ENCODE peak calls at places on chromosomes 16 and 17, in seven cellular contexts. O, T, C, B, A, W and L are unnamed samples.

GRCh38 chr17:74163271-74163821 is 40.1 kb upstream of the RPL38 start:
- DNase-seq in O (no peak), A (no peak), C (no peak), B (no peak), T (no peak), W (no peak), L (no peak)

GRCh38 chr17:40463122-40463550 is 19.9 kb downstream of the IGFBP4 start:
- DNase-seq in O (no peak), W (peak), A (no peak), C (no peak), T (no peak), B (no peak), L (no peak)

GRCh38 chr17:10729334-10730193 is at the start of gene TMEM220:
- DNase-seq in T (peak), C (peak), B (peak), O (peak), A (peak), W (peak), L (peak)

GRCh38 chr17:70608193-70608592 is 438.9 kb downstream of the KCNJ2 start:
- DNase-seq in O (no peak), A (no peak), T (no peak), B (no peak), W (no peak), C (no peak), L (no peak)

GRCh38 chr17:17857496-17857895 is 20.7 kb upstream of the SREBF1 start:
- DNase-seq in T (no peak), A (no peak), O (no peak), B (no peak), W (no peak), C (no peak), L (no peak)

GRCh38 chr17:17413215-17413792 is 63.5 kb upstream of the MED9 start:
- DNase-seq in A (no peak), W (no peak), B (no peak), O (no peak), T (no peak), C (no peak), L (no peak)

GRCh38 chr16:75267631-75268264 is 16.3 kb upstream of the BCAR1 start:
- DNase-seq in W (no peak), T (peak), O (no peak), C (peak), B (no peak), A (peak), L (peak)

GRCh38 chr17:47201168-47201567 is 8.0 kb upstream of the MYL4 start:
- DNase-seq in T (no peak), A (no peak), B (no peak), C (no peak), O (no peak), W (no peak), L (no peak)

GRCh38 chr17:59387351-59388069 is 56.1 kb downstream of the YPEL2 start:
- DNase-seq in W (peak), C (no peak), O (no peak), B (no peak), A (no peak), T (no peak), L (no peak)

GRCh38 chr16:11148045-11148444 is 108.0 kb downstream of the SOCS1 start:
- DNase-seq in W (no peak), A (no peak), O (no peak), B (no peak), T (no peak), C (no peak), L (no peak)

GRCh38 chr16:26453215-26453614 is 613.5 kb upstream of the C16orf82 start:
- DNase-seq in W (no peak), A (no peak), O (no peak), C (no peak), T (no peak), B (no peak), L (no peak)

GRCh38 chr16:31268891-31269290 is 9.1 kb downstream of the ITGAM start:
- DNase-seq in O (no peak), T (no peak), B (no peak), A (no peak), W (no peak), C (no peak), L (no peak)

GRCh38 chr17:34850023-34850422 is 111.2 kb downstream of the CCT6B start:
- DNase-seq in C (no peak), T (no peak), A (no peak), O (no peak), W (peak), B (no peak), L (no peak)

GRCh38 chr17:56636276-56636675 is 42.8 kb downstream of the NOG start:
- DNase-seq in C (no peak), B (no peak), W (no peak), A (no peak), O (no peak), T (no peak), L (no peak)

GRCh38 chr16:67893791-67894399 is 841 bp downstream of the PSKH1 start:
- DNase-seq in W (no peak), O (no peak), B (no peak), A (no peak), T (no peak), C (no peak), L (no peak)

GRCh38 chr17:43756176-43756575 is 2.4 kb downstream of the SOST start:
- DNase-seq in W (no peak), O (no peak), A (no peak), T (no peak), B (no peak), C (no peak), L (no peak)

GRCh38 chr16:11390573-11391495 is 45.6 kb downstream of the RMI2 start:
- DNase-seq in W (no peak), B (no peak), T (no peak), O (no peak), A (peak), C (no peak), L (no peak)

GRCh38 chr17:35973333-35974260 is 7.7 kb downstream of the CCL16 start:
- DNase-seq in C (no peak), O (no peak), T (no peak), B (no peak), W (peak), A (no peak), L (peak)

GRCh38 chr17:80263253-80264047 is 2.8 kb downstream of the RNF213 start:
- DNase-seq in C (no peak), T (peak), B (peak), A (peak), W (peak), O (peak), L (peak)

GRCh38 chr17:56699186-56699895 is 105.8 kb downstream of the NOG start:
- DNase-seq in O (no peak), A (peak), W (peak), C (peak), B (peak), T (no peak), L (peak)

GRCh38 chr17:77698903-77699615 is 259.4 kb upstream of the TNRC6C start:
- DNase-seq in C (no peak), A (no peak), B (no peak), O (no peak), T (no peak), W (no peak), L (no peak)

GRCh38 chr16:64008131-64008530 is 1113.7 kb downstream of the CDH11 start:
- DNase-seq in B (no peak), A (no peak), T (no peak), W (no peak), O (no peak), C (no peak), L (no peak)

GRCh38 chr16:60717808-60718207 is 1318.4 kb downstream of the CDH8 start:
- DNase-seq in T (no peak), C (no peak), O (no peak), W (no peak), B (no peak), A (no peak), L (no peak)

GRCh38 chr16:20923876-20924275 is 23.3 kb downstream of the LYRM1 start:
- DNase-seq in W (peak), A (no peak), C (no peak), B (no peak), T (no peak), O (no peak), L (no peak)

GRCh38 chr17:31074772-31075538 is 19.8 kb upstream of the NF1 start:
- DNase-seq in B (no peak), T (no peak), O (no peak), A (no peak), W (no peak), C (no peak), L (no peak)

GRCh38 chr16:85036398-85037049 is 8.9 kb downstream of the KIAA0513 start:
- DNase-seq in C (no peak), B (no peak), O (no peak), T (no peak), A (no peak), W (no peak), L (no peak)

GRCh38 chr17:4444782-4445473 is 11.2 kb downstream of the SPNS3 start:
- DNase-seq in B (no peak), W (no peak), C (no peak), A (peak), O (no peak), T (no peak), L (peak)

GRCh38 chr17:11369570-11369969 is 128.6 kb downstream of the SHISA6 start:
- DNase-seq in C (no peak), B (no peak), W (no peak), T (no peak), O (no peak), A (no peak), L (no peak)

GRCh38 chr17:79065105-79065670 is 9.4 kb upstream of the ENGASE start:
- DNase-seq in T (peak), A (peak), O (peak), C (no peak), B (no peak), W (peak), L (peak)

GRCh38 chr17:79057727-79058400 is 16.8 kb upstream of the ENGASE start:
- DNase-seq in T (no peak), W (no peak), O (no peak), C (no peak), A (peak), B (no peak), L (no peak)

GRCh38 chr17:36937961-36938565 is 788 bp downstream of the LHX1 start:
- DNase-seq in T (no peak), A (no peak), W (no peak), C (no peak), O (no peak), B (no peak), L (no peak)

GRCh38 chr17:73782641-73783381 is 138.6 kb upstream of the SDK2 start:
- DNase-seq in B (no peak), C (no peak), A (no peak), O (no peak), T (no peak), W (no peak), L (peak)

GRCh38 chr17:1368588-1368987 is 31.4 kb downstream of the YWHAE start:
- DNase-seq in W (no peak), T (no peak), C (no peak), O (no peak), A (no peak), B (no peak), L (no peak)

GRCh38 chr16:89358030-89359005 is 132.0 kb downstream of the ANKRD11 start:
- DNase-seq in W (no peak), C (no peak), B (no peak), T (no peak), A (peak), O (peak), L (no peak)

GRCh38 chr17:82376042-82376730 is 4.6 kb downstream of the UTS2R start:
- DNase-seq in O (no peak), T (no peak), A (peak), B (no peak), W (no peak), C (no peak), L (no peak)

GRCh38 chr17:2067559-2067958 is 12.7 kb downstream of the HIC1 start:
- DNase-seq in T (no peak), O (no peak), W (peak), A (peak), C (no peak), B (no peak), L (no peak)

GRCh38 chr16:57235128-57236092 is 9.6 kb upstream of the ARL2BP start:
- DNase-seq in O (no peak), T (no peak), C (peak), B (peak), W (no peak), A (no peak), L (no peak)